ENCODE peak calls at places on chromosomes 2 and 18, in four cellular contexts. One of them, this sample, is unnamed.

GRCh38 chr2:238097988-238098853 is 1.9 kb upstream of the ESPNL start:
- DNase-seq in HS-5: no peak
- DNase-seq in globus pallidus: no peak
- DNase-seq in activated CD4-positive, alpha-beta T cell treated with anti-CD3 and anti-CD28 coated beads, Interleukin-2, amount 50 U/mL, for 48 hours: no peak
- DNase-seq in this sample: peak; percentile 16

GRCh38 chr18:9082763-9083510 is 19.6 kb upstream of the NDUFV2 start:
- DNase-seq in HS-5: no peak
- DNase-seq in globus pallidus: no peak
- DNase-seq in activated CD4-positive, alpha-beta T cell treated with anti-CD3 and anti-CD28 coated beads, Interleukin-2, amount 50 U/mL, for 48 hours: peak; percentile 39
- DNase-seq in this sample: no peak

GRCh38 chr2:46798041-46798440 is 117.6 kb downstream of the MCFD2 start:
- DNase-seq in HS-5: no peak
- DNase-seq in globus pallidus: no peak
- DNase-seq in activated CD4-positive, alpha-beta T cell treated with anti-CD3 and anti-CD28 coated beads, Interleukin-2, amount 50 U/mL, for 48 hours: no peak
- DNase-seq in this sample: no peak

GRCh38 chr2:52258038-52258437 is 1226.1 kb upstream of the NRXN1 start:
- DNase-seq in HS-5: no peak
- DNase-seq in globus pallidus: no peak
- DNase-seq in activated CD4-positive, alpha-beta T cell treated with anti-CD3 and anti-CD28 coated beads, Interleukin-2, amount 50 U/mL, for 48 hours: no peak
- DNase-seq in this sample: no peak

GRCh38 chr2:108928660-108929377 is 60.2 kb downstream of the EDAR start:
- DNase-seq in HS-5: no peak
- DNase-seq in globus pallidus: no peak
- DNase-seq in activated CD4-positive, alpha-beta T cell treated with anti-CD3 and anti-CD28 coated beads, Interleukin-2, amount 50 U/mL, for 48 hours: no peak
- DNase-seq in this sample: no peak

GRCh38 chr18:57352761-57353136 is 392 bp downstream of the ST8SIA3 start:
- DNase-seq in HS-5: no peak
- DNase-seq in globus pallidus: no peak
- DNase-seq in activated CD4-positive, alpha-beta T cell treated with anti-CD3 and anti-CD28 coated beads, Interleukin-2, amount 50 U/mL, for 48 hours: no peak
- DNase-seq in this sample: no peak

GRCh38 chr2:218953366-218953954 is 6.0 kb upstream of the CDK5R2 start:
- DNase-seq in HS-5: no peak
- DNase-seq in globus pallidus: no peak
- DNase-seq in activated CD4-positive, alpha-beta T cell treated with anti-CD3 and anti-CD28 coated beads, Interleukin-2, amount 50 U/mL, for 48 hours: no peak
- DNase-seq in this sample: no peak

GRCh38 chr18:77557030-77557429 is 307.4 kb downstream of the GALR1 start:
- DNase-seq in HS-5: no peak
- DNase-seq in globus pallidus: no peak
- DNase-seq in activated CD4-positive, alpha-beta T cell treated with anti-CD3 and anti-CD28 coated beads, Interleukin-2, amount 50 U/mL, for 48 hours: no peak
- DNase-seq in this sample: no peak

GRCh38 chr2:237092920-237093781 is 7.5 kb downstream of the COPS8 start:
- DNase-seq in HS-5: no peak
- DNase-seq in globus pallidus: no peak
- DNase-seq in activated CD4-positive, alpha-beta T cell treated with anti-CD3 and anti-CD28 coated beads, Interleukin-2, amount 50 U/mL, for 48 hours: no peak
- DNase-seq in this sample: peak; percentile 11

GRCh38 chr18:70293166-70293565 is 4.3 kb downstream of the SOCS6 start:
- DNase-seq in HS-5: no peak
- DNase-seq in globus pallidus: no peak
- DNase-seq in activated CD4-positive, alpha-beta T cell treated with anti-CD3 and anti-CD28 coated beads, Interleukin-2, amount 50 U/mL, for 48 hours: no peak
- DNase-seq in this sample: no peak

GRCh38 chr2:85758361-85759256 is 4.8 kb downstream of the ATOH8 start:
- DNase-seq in HS-5: no peak
- DNase-seq in globus pallidus: no peak
- DNase-seq in activated CD4-positive, alpha-beta T cell treated with anti-CD3 and anti-CD28 coated beads, Interleukin-2, amount 50 U/mL, for 48 hours: no peak
- DNase-seq in this sample: no peak

GRCh38 chr2:54461251-54461650 is 5.1 kb downstream of the SPTBN1 start:
- DNase-seq in HS-5: no peak
- DNase-seq in globus pallidus: no peak
- DNase-seq in activated CD4-positive, alpha-beta T cell treated with anti-CD3 and anti-CD28 coated beads, Interleukin-2, amount 50 U/mL, for 48 hours: no peak
- DNase-seq in this sample: no peak

GRCh38 chr2:152236191-152236925 is 60.8 kb upstream of the STAM2 start:
- DNase-seq in HS-5: no peak
- DNase-seq in globus pallidus: no peak
- DNase-seq in activated CD4-positive, alpha-beta T cell treated with anti-CD3 and anti-CD28 coated beads, Interleukin-2, amount 50 U/mL, for 48 hours: no peak
- DNase-seq in this sample: no peak

GRCh38 chr18:8912348-8913057 is 190.0 kb upstream of the NDUFV2 start:
- DNase-seq in HS-5: no peak
- DNase-seq in globus pallidus: no peak
- DNase-seq in activated CD4-positive, alpha-beta T cell treated with anti-CD3 and anti-CD28 coated beads, Interleukin-2, amount 50 U/mL, for 48 hours: no peak
- DNase-seq in this sample: no peak

GRCh38 chr2:173354073-173354600 is 535 bp upstream of the CDCA7 start:
- DNase-seq in HS-5: peak; percentile 2
- DNase-seq in globus pallidus: no peak
- DNase-seq in activated CD4-positive, alpha-beta T cell treated with anti-CD3 and anti-CD28 coated beads, Interleukin-2, amount 50 U/mL, for 48 hours: no peak
- DNase-seq in this sample: no peak

GRCh38 chr18:21682276-21683051 is 22.1 kb downstream of the ABHD3 start:
- DNase-seq in HS-5: no peak
- DNase-seq in globus pallidus: peak; percentile 35
- DNase-seq in activated CD4-positive, alpha-beta T cell treated with anti-CD3 and anti-CD28 coated beads, Interleukin-2, amount 50 U/mL, for 48 hours: peak; percentile 15
- DNase-seq in this sample: peak; percentile 68

GRCh38 chr18:32381761-32382160 is 88.9 kb downstream of the GAREM1 start:
- DNase-seq in HS-5: no peak
- DNase-seq in globus pallidus: no peak
- DNase-seq in activated CD4-positive, alpha-beta T cell treated with anti-CD3 and anti-CD28 coated beads, Interleukin-2, amount 50 U/mL, for 48 hours: no peak
- DNase-seq in this sample: no peak

GRCh38 chr2:122412360-122412759 is 656.9 kb downstream of the TSN start:
- DNase-seq in HS-5: no peak
- DNase-seq in globus pallidus: no peak
- DNase-seq in activated CD4-positive, alpha-beta T cell treated with anti-CD3 and anti-CD28 coated beads, Interleukin-2, amount 50 U/mL, for 48 hours: no peak
- DNase-seq in this sample: no peak